ENCODE peak calls at places on chromosomes 13 and 19, in four cellular contexts. X is HepG2, R is K562, Q is H1. J is an unnamed sample.

GRCh38 chr13:25806304-25806974 is 245.4 kb downstream of the SHISA2 start:
- DNase-seq in X (no peak), R (no peak), Q (no peak), J (peak)

GRCh38 chr19:39590265-39590664 is 12.1 kb upstream of the LGALS13 start:
- DNase-seq in X (no peak), R (no peak), Q (no peak), J (no peak)

GRCh38 chr13:111361873-111362648 is 41.6 kb downstream of the TEX29 start:
- DNase-seq in X (no peak), R (no peak), Q (no peak), J (no peak)

GRCh38 chr13:30863796-30864195 is 42.3 kb upstream of the MEDAG start:
- DNase-seq in X (no peak), R (no peak), Q (no peak), J (no peak)

GRCh38 chr13:100440756-100441421 is 147.7 kb downstream of the GGACT start:
- DNase-seq in X (peak), R (no peak), Q (no peak), J (no peak)

GRCh38 chr13:94014461-94014860 is 465.0 kb downstream of the DCT start:
- DNase-seq in X (no peak), R (no peak), Q (no peak), J (no peak)

GRCh38 chr13:104014803-104015645 is 948.8 kb upstream of the SLC10A2 start:
- DNase-seq in X (no peak), R (no peak), Q (no peak), J (no peak)

GRCh38 chr13:110314516-110315245 is 7.6 kb downstream of the COL4A2 start:
- DNase-seq in X (no peak), R (no peak), Q (no peak), J (no peak)

GRCh38 chr19:41575998-41576397 is at the start of gene CEACAM21:
- DNase-seq in X (no peak), R (no peak), Q (no peak), J (no peak)

GRCh38 chr13:51920267-51920666 is 58.5 kb downstream of the CCDC70 start:
- DNase-seq in X (no peak), R (no peak), Q (no peak), J (no peak)

GRCh38 chr19:17512574-17512939 is 1.1 kb downstream of the PGLS start:
- DNase-seq in X (no peak), R (peak), Q (no peak), J (no peak)

GRCh38 chr19:8333771-8334457 is 9.1 kb downstream of the KANK3 start:
- DNase-seq in X (no peak), R (no peak), Q (no peak), J (no peak)

GRCh38 chr19:6459356-6460098 is at the start of gene SLC25A23:
- DNase-seq in X (peak), R (peak), Q (peak), J (peak)

GRCh38 chr19:10292206-10292788 is 2.5 kb downstream of the ICAM5 start:
- DNase-seq in X (peak), R (peak), Q (peak), J (no peak)

GRCh38 chr19:12834418-12834943 is at the start of gene RTBDN:
- DNase-seq in X (no peak), R (peak), Q (no peak), J (no peak)

GRCh38 chr13:34172048-34172447 is 354.1 kb downstream of the RFC3 start:
- DNase-seq in X (no peak), R (no peak), Q (no peak), J (no peak)

GRCh38 chr13:100668408-100668807 is 6.2 kb downstream of the TMTC4 start:
- DNase-seq in X (no peak), R (no peak), Q (no peak), J (no peak)

GRCh38 chr19:13968999-13969398 is 16.7 kb downstream of the DCAF15 start:
- DNase-seq in X (no peak), R (no peak), Q (no peak), J (no peak)

GRCh38 chr19:13441810-13442512 is 64.3 kb downstream of the CACNA1A start:
- DNase-seq in X (peak), R (peak), Q (no peak), J (no peak)

GRCh38 chr19:46995492-46995891 is 24.1 kb upstream of the NPAS1 start:
- DNase-seq in X (no peak), R (no peak), Q (no peak), J (no peak)

GRCh38 chr13:48783181-48783630 is 129.5 kb downstream of the CYSLTR2 start:
- DNase-seq in X (peak), R (peak), Q (no peak), J (no peak)

GRCh38 chr19:55476100-55476775 is at the start of gene ZNF628:
- DNase-seq in X (peak), R (peak), Q (peak), J (peak)

GRCh38 chr19:29054886-29055675 is 157.9 kb downstream of the UQCRFS1 start:
- DNase-seq in X (no peak), R (no peak), Q (no peak), J (no peak)

GRCh38 chr19:35048911-35049411 is 7.4 kb downstream of the HPN start:
- DNase-seq in X (no peak), R (no peak), Q (no peak), J (no peak)

GRCh38 chr19:16596399-16596798 is 24.2 kb upstream of the SLC35E1 start:
- DNase-seq in X (no peak), R (no peak), Q (no peak), J (no peak)

GRCh38 chr13:110353339-110353977 is 46.4 kb downstream of the COL4A2 start:
- DNase-seq in X (no peak), R (no peak), Q (no peak), J (no peak)

GRCh38 chr19:21492932-21493906 is 12.2 kb upstream of the ZNF429 start:
- DNase-seq in X (no peak), R (no peak), Q (no peak), J (no peak)

GRCh38 chr13:23018143-23018542 is 162.6 kb upstream of the SGCG start:
- DNase-seq in X (no peak), R (no peak), Q (no peak), J (no peak)

GRCh38 chr19:56567274-56568120 is at the start of gene ZNF470:
- DNase-seq in X (no peak), R (peak), Q (peak), J (peak)

GRCh38 chr19:58229255-58229639 is 533 bp downstream of the ZNF544 start:
- DNase-seq in X (peak), R (peak), Q (no peak), J (no peak)

GRCh38 chr13:61162636-61163035 is 253.0 kb downstream of the PCDH20 start:
- DNase-seq in X (no peak), R (no peak), Q (no peak), J (no peak)

GRCh38 chr13:112141643-112142400 is 74.9 kb downstream of the SOX1 start:
- DNase-seq in X (no peak), R (no peak), Q (no peak), J (no peak)

GRCh38 chr13:20230913-20231838 is 943 bp downstream of the GJB6 start:
- DNase-seq in X (no peak), R (no peak), Q (no peak), J (no peak)

GRCh38 chr19:34351382-34351802 is 13.6 kb upstream of the GPI start:
- DNase-seq in X (no peak), R (no peak), Q (no peak), J (peak)

GRCh38 chr13:39385154-39385553 is 217.8 kb downstream of the LHFPL6 start:
- DNase-seq in X (no peak), R (no peak), Q (no peak), J (no peak)

GRCh38 chr19:51448745-51449093 is 9.5 kb downstream of the SIGLEC8 start:
- DNase-seq in X (no peak), R (peak), Q (no peak), J (no peak)

GRCh38 chr13:102873653-102874052 is 27.8 kb downstream of the ERCC5 start:
- DNase-seq in X (no peak), R (no peak), Q (no peak), J (no peak)

GRCh38 chr19:56119585-56119978 is 1.5 kb downstream of the ZNF787 start:
- DNase-seq in X (peak), R (peak), Q (no peak), J (no peak)

GRCh38 chr13:91716436-91717065 is 318.1 kb downstream of the GPC5 start:
- DNase-seq in X (no peak), R (no peak), Q (no peak), J (no peak)

GRCh38 chr19:36775768-36776167 is 3.2 kb upstream of the ZNF850 start:
- DNase-seq in X (no peak), R (no peak), Q (peak), J (no peak)

GRCh38 chr19:36772341-36773222 is at the start of gene ZNF850:
- DNase-seq in X (peak), R (peak), Q (peak), J (peak)

GRCh38 chr19:36773223-36773579 is 594 bp upstream of the ZNF850 start:
- DNase-seq in X (no peak), R (no peak), Q (no peak), J (no peak)

DNA sequence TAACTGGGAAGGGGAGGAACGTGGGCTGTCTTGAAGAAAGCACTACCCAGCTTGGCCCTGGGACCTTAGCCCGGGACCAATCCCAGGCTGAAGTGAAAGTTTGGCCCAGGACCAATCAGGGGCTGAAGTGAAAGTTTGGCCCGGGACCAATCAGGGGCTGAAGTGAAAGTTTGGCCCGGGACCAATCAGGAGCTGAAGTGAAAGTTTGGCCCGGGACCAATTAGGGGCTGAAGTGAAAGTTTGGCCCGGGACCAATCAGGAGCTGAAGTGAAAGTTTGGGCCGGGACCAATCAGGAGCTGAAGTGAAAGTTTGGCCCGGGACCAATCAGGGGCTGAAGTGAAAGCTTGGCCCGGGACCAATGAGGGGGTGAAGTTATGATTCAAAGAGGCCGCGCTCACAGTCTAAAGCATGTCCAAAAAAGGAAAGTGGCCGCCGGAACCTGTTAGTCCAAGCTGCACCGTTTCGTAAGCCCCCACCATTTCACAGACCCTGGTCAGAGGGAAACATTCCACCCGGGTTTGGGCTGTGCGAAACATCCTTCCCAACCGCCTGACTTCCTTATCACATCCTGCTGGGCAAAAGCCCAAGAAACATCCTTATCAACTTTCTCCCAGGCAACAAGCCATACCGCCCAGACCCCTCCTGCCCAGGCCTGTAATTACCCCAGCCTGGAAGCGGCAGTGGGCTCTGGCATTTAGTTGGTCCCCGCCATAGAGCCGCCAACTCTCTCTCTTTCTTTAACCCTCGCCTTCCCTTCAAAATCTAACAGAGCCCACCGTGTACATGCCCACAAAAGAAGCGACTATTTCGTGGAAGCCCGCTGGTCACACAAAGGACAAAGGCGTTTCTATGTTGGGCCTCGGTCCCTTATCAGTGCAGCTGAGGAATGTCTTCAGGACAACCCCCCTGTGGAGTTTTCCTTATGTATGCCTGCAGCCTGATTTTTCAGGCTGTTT is 1.1 kb downstream of the ZNF850 start:
- DNase-seq in X (peak), R (peak), Q (peak), J (peak)
- TF ChIP-seq CBX5 in X (no peak), R (no peak), Q (no peak), J (no peak)

GRCh38 chr13:113304121-113304520 is 7.1 kb downstream of the LAMP1 start:
- DNase-seq in X (no peak), R (no peak), Q (no peak), J (no peak)

GRCh38 chr13:113307491-113307890 is 10.5 kb downstream of the LAMP1 start:
- DNase-seq in X (no peak), R (no peak), Q (no peak), J (no peak)

GRCh38 chr13:113302940-113303339 is 5.9 kb downstream of the LAMP1 start:
- DNase-seq in X (no peak), R (no peak), Q (no peak), J (no peak)

GRCh38 chr13:113309481-113309880 is 12.4 kb downstream of the LAMP1 start:
- DNase-seq in X (no peak), R (no peak), Q (no peak), J (no peak)

DNA sequence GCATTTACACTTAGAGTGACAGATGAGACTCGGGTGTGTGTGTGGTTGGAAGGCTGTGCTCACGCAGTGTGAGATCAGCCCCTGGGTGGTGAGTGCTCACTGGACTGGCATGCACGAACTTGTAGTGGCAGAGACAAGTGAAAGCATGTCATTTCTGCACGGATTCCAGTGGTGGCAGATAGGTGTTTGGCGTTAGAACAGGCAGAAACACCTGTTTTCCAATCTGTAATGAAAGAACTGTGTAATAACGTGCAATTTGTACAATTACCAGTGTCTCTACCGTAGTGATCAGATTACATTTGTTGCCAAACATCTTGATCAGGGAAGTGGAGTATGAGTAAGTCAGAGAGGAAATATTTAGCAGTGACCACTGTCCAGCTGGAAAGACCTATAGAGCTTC is 8.2 kb downstream of the LAMP1 start:
- DNase-seq in X (no peak), R (no peak), Q (no peak), J (no peak)
- TF ChIP-seq CBX5 in X (no peak), R (no peak), Q (no peak), J (no peak)

GRCh38 chr19:38383743-38384142 is 4.1 kb downstream of the GGN start:
- DNase-seq in X (no peak), R (no peak), Q (no peak), J (no peak)

GRCh38 chr19:38384209-38385027 is 3.4 kb downstream of the GGN start:
- DNase-seq in X (peak), R (peak), Q (no peak), J (no peak)

GRCh38 chr19:38386300-38386967 is 1.4 kb downstream of the GGN start:
- DNase-seq in X (no peak), R (no peak), Q (no peak), J (no peak)

GRCh38 chr19:38385804-38386257 is 2.0 kb downstream of the GGN start:
- DNase-seq in X (no peak), R (no peak), Q (no peak), J (no peak)

DNA sequence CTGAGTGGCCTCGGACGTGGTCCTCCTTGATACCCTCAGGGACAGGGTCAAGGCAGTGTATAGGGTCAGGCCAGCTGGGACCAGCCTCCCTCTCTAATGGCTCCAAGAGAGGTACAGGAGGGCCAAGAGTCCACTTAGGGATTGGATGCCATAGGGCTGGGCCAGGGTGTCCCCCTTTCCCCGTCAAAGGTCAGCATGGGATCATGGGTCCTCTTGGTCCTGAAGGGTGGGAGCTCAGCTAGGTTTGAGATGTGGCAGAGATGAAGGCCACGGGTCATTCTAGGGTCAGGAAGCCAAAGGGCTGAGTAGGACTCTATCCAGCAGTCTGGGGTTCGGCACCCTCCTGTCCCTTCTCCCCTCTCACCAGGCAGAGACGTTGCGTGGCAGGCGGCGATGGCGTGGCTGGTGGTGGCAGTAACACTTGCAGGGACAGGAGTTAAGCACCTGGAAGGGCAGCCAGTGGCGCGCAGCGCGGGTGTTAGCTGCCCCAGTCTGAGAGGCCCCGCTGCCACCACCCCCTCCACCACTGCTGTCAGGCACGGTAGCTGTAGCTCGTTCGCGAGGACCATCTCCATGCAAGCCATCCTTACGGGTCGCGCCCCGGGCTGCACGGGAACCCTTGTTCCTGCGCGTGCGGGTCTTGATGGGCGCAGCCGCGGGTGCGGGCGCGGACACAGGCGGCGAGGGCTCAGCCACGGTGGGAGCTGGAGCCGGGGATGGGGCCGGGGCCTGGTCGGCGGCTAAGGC is 2.6 kb downstream of the GGN start:
- DNase-seq in X (no peak), R (no peak), Q (no peak), J (no peak)
- TF ChIP-seq CBX5 in X (no peak), R (no peak), Q (no peak), J (no peak)

GRCh38 chr13:42883771-42884170 is 102.4 kb downstream of the FAM216B start:
- DNase-seq in X (no peak), R (no peak), Q (no peak), J (no peak)
- TF ChIP-seq CBX5 in X (no peak), R (no peak), Q (no peak), J (no peak)

GRCh38 chr13:32354040-32354439 is 38.7 kb downstream of the BRCA2 start:
- DNase-seq in X (no peak), R (no peak), Q (no peak), J (no peak)
- TF ChIP-seq CBX5 in X (no peak), R (no peak), Q (no peak), J (no peak)

GRCh38 chr19:43532571-43532961 is 422 bp upstream of the ZNF575 start:
- DNase-seq in X (no peak), R (no peak), Q (no peak), J (no peak)
- TF ChIP-seq CBX5 in X (no peak), R (no peak), Q (no peak), J (no peak)